ENCODE peak calls at places on chromosomes 12 and 14, in eight cellular contexts. Y is left lung; Q is AG04450; M is heart right ventricle; R is brain microvascular endothelial cell; W is effector memory CD4-positive, alpha-beta T cell; I is iPS DF 6.9; O is spleen. F is an unnamed sample.
A peak's percentile ranks its signal among the peaks of the same experiment; 100 is the strongest.

GRCh38 chr12:41983896-41984295 is 160.8 kb downstream of the GXYLT1 start:
- DNase-seq in Y (no peak), Q (no peak), M (no peak), R (no peak), W (no peak), I (no peak), O (no peak), F (no peak)

GRCh38 chr12:132354211-132354981 is 25.0 kb upstream of the GALNT9 start:
- DNase-seq in Y (no peak), Q (no peak), M (no peak), R (no peak), W (no peak), I (no peak), O (peak; percentile 61), F (no peak)

GRCh38 chr14:56855891-56856461 is 45.7 kb upstream of the OTX2 start:
- DNase-seq in Y (no peak), Q (no peak), M (no peak), R (no peak), W (no peak), I (peak; percentile 31), O (no peak), F (no peak)

GRCh38 chr14:100880271-100881101 is 23.0 kb downstream of the RTL1 start:
- DNase-seq in Y (no peak), Q (no peak), M (no peak), R (no peak), W (no peak), I (no peak), O (peak; percentile 61), F (no peak)

GRCh38 chr12:105947906-105948305 is 190.8 kb downstream of the NUAK1 start:
- DNase-seq in Y (no peak), Q (no peak), M (peak; percentile 16), R (no peak), W (no peak), I (no peak), O (no peak), F (no peak)

GRCh38 chr14:95261616-95262510 is 57.8 kb downstream of the CLMN start:
- DNase-seq in Y (no peak), Q (no peak), M (no peak), R (no peak), W (no peak), I (no peak), O (no peak), F (peak; percentile 74)

GRCh38 chr12:101257357-101257756 is 22.5 kb upstream of the UTP20 start:
- DNase-seq in Y (no peak), Q (no peak), M (no peak), R (no peak), W (no peak), I (no peak), O (no peak), F (no peak)

GRCh38 chr12:122020795-122021192 is 890 bp upstream of the BCL7A start:
- DNase-seq in Y (no peak), Q (no peak), M (no peak), R (no peak), W (no peak), I (no peak), O (no peak), F (no peak)

GRCh38 chr12:26374934-26375333 is 179.6 kb downstream of the SSPN start:
- DNase-seq in Y (no peak), Q (no peak), M (no peak), R (no peak), W (no peak), I (no peak), O (no peak), F (no peak)

GRCh38 chr12:53234236-53234635 is 2.2 kb upstream of the RARG start:
- DNase-seq in Y (no peak), Q (no peak), M (no peak), R (no peak), W (no peak), I (no peak), O (no peak), F (peak; percentile 89)

GRCh38 chr12:113980537-113981337 is 14.6 kb upstream of the RBM19 start:
- DNase-seq in Y (no peak), Q (peak; percentile 47), M (no peak), R (peak; percentile 24), W (no peak), I (peak; percentile 79), O (no peak), F (no peak)

GRCh38 chr12:49975370-49975761 is 2.6 kb downstream of the AQP6 start:
- DNase-seq in Y (no peak), Q (no peak), M (no peak), R (no peak), W (no peak), I (no peak), O (peak; percentile 51), F (no peak)

GRCh38 chr12:27530157-27530922 is 6.3 kb downstream of the PPFIBP1 start:
- DNase-seq in Y (no peak), Q (no peak), M (no peak), R (no peak), W (no peak), I (no peak), O (no peak), F (no peak)

GRCh38 chr14:40164083-40164482 is 731.9 kb upstream of the FBXO33 start:
- DNase-seq in Y (no peak), Q (no peak), M (no peak), R (no peak), W (no peak), I (no peak), O (no peak), F (no peak)

GRCh38 chr14:54187439-54187838 is 209.4 kb upstream of the CDKN3 start:
- DNase-seq in Y (no peak), Q (no peak), M (no peak), R (no peak), W (no peak), I (no peak), O (no peak), F (no peak)

DNA sequence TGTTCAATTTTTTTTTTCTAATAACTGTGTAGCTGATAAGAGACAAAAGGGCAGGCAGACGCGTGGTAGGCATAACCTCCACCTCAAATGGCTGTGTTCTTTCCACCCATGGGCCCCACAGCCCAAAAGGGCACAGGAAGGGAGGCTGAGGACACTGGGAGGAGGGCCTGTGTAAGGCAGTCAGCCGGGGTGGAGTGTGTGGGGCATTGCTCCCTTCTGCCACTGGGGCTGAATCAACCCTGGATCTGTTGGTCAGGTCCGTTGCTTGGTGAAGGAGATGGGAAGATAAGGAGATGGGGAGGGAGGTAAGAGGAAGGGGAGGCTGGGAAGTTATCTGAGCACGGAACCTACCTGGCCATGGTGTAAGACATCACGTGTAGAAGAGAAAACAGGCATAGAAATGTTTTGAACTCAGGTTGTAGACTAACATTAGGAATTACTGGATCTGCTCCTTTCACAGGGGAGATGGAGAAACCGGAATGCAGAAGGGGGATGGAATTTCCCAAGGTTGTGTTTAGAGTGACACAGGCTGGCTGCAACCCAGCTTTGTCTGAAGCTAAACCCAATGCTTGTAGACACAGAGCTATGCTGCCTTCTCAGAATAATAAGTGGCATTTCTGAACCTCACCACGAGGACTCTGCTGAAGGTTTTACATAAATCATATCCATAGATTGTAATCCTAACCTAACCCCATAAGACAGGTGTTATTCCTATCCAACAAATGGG is 138.5 kb upstream of the NOS1 start:
- DNase-seq in Y (no peak), Q (no peak), M (no peak), R (no peak), W (no peak), I (no peak), O (no peak), F (no peak)
- H3K4me3 ChIP-seq in Y (no peak overlapping the region), Q (no peak overlapping the region), M (no peak overlapping the region), R (no peak overlapping the region), W (no peak overlapping the region), I (no peak overlapping the region), O (no peak overlapping the region), F (no peak overlapping the region)

GRCh38 chr12:31896514-31897039 is 62.6 kb upstream of the RESF1 start:
- DNase-seq in Y (peak; percentile 42), Q (no peak), M (peak; percentile 38), R (peak; percentile 91), W (peak; percentile 73), I (no peak), O (peak; percentile 77), F (no peak)

GRCh38 chr12:31900271-31900670 is 58.9 kb upstream of the RESF1 start:
- DNase-seq in Y (no peak), Q (no peak), M (no peak), R (peak; percentile 25), W (no peak), I (no peak), O (no peak), F (no peak)

GRCh38 chr12:31899136-31899535 is 60.1 kb upstream of the RESF1 start:
- DNase-seq in Y (no peak), Q (no peak), M (no peak), R (no peak), W (no peak), I (no peak), O (no peak), F (no peak)

GRCh38 chr12:31897791-31898503 is 61.3 kb upstream of the RESF1 start:
- DNase-seq in Y (peak; percentile 50), Q (no peak), M (peak; percentile 20), R (peak; percentile 19), W (peak; percentile 6), I (peak; percentile 37), O (peak; percentile 75), F (no peak)

GRCh38 chr12:31895449-31896150 is 63.6 kb upstream of the RESF1 start:
- DNase-seq in Y (no peak), Q (no peak), M (no peak), R (no peak), W (no peak), I (no peak), O (no peak), F (no peak)
- H3K27ac ChIP-seq in Y (peak overlapping the region; percentile 95), Q (no peak overlapping the region), M (no peak overlapping the region), R (no peak overlapping the region), W (peak overlapping the region; percentile 72), I (no peak overlapping the region), O (peak overlapping the region; percentile 85), F (no peak overlapping the region)

DNA sequence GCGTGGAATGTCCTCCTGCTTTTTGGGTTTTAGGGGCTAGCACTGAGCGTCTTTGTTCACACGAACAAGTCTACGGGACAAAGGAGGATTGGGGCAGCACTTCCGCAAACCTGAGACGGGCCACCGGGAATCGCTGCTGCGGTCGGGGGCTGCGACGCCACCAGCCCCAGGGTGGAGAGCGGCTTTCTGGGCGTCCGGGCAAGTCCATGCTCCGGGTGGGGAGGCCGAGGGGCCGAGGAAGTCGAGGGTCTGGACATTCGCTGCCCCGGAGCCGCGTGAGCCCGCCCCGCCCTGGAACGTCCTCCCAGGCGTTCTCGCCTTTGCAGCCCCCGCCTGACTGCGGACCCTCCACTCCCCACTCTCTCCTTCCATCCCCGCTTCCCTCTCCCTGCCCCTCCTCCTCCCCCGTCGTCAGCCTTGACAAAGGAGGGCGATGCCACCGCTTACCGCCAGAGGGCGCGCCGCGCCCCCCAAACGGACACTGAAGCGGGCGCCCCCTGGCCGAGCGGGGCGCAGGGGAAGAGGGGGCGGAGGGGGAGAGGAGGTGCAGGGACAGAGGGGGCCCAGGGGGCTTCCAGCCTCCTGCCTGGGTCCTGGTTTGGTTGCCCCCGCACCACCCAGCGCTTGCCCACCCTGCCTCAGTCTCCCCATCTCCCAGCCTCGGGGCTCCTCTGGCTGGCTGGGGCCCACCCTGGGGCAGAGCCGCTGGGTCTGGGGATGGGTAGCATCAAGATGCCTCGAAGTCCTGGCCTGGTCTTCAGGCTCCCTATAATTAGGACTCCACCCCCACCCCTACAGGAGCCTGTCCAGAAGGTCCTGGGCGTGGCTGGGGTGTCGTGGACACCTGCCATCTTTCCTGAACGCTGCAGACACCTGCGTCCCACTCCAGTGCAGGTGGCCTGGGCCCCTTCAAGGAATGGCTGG is 39.1 kb upstream of the INF2 start:
- DNase-seq in Y (peak; percentile 27), Q (no peak), M (peak; percentile 62), R (peak; percentile 11), W (peak; percentile 52), I (peak; percentile 64), O (peak; percentile 91), F (peak; percentile 66)
- H3K4me3 ChIP-seq in Y (peak overlapping the region; percentile 28), Q (peak overlapping the region; percentile 66), M (peak overlapping the region; percentile 26), R (peak overlapping the region; percentile 58), W (peak overlapping the region; percentile 33), I (peak overlapping the region; percentile 65), O (peak overlapping the region; percentile 35), F (peak overlapping the region; percentile 55)

GRCh38 chr12:108650083-108650482 is 16.4 kb upstream of the SELPLG start:
- DNase-seq in Y (no peak), Q (no peak), M (no peak), R (no peak), W (no peak), I (no peak), O (no peak), F (no peak)
- H3K27ac ChIP-seq in Y (peak overlapping the region; percentile 34), Q (peak overlapping the region; percentile 68), M (no peak overlapping the region), R (peak overlapping the region; percentile 69), W (no peak overlapping the region), I (no peak overlapping the region), O (no peak overlapping the region), F (peak overlapping the region; percentile 50)

F was measured in right cardiac atrium.